ENCODE peak calls at places on chromosomes 5 and 9, in six cellular contexts. One of them, this sample, is unnamed.
A peak's percentile ranks its signal among the peaks of the same experiment; 100 is the strongest.

GRCh38 chr5:40089269-40089668 is 590.4 kb upstream of the PTGER4 start:
- DNase-seq in hepatocyte: no peak
- DNase-seq in cardiac fibroblast: peak; percentile 48
- DNase-seq in AG04449: no peak
- DNase-seq in right lobe of liver: no peak
- DNase-seq in Karpas-422: peak; percentile 47
- DNase-seq in this sample: no peak

GRCh38 chr5:28523887-28524637 is 1485.7 kb upstream of the CDH9 start:
- DNase-seq in hepatocyte: no peak
- DNase-seq in cardiac fibroblast: peak; percentile 86
- DNase-seq in AG04449: peak; percentile 75
- DNase-seq in right lobe of liver: no peak
- DNase-seq in Karpas-422: no peak
- DNase-seq in this sample: peak; percentile 92

GRCh38 chr9:33172256-33172678 is 5.1 kb upstream of the B4GALT1 start:
- DNase-seq in hepatocyte: peak; percentile 66
- DNase-seq in cardiac fibroblast: peak; percentile 38
- DNase-seq in AG04449: no peak
- DNase-seq in right lobe of liver: no peak
- DNase-seq in Karpas-422: no peak
- DNase-seq in this sample: no peak

GRCh38 chr5:98839469-98840383 is 66.3 kb downstream of the RGMB start:
- DNase-seq in hepatocyte: no peak
- DNase-seq in cardiac fibroblast: peak; percentile 34
- DNase-seq in AG04449: no peak
- DNase-seq in right lobe of liver: no peak
- DNase-seq in Karpas-422: peak; percentile 67
- DNase-seq in this sample: no peak

GRCh38 chr5:118692811-118693342 is 295.5 kb downstream of the DTWD2 start:
- DNase-seq in hepatocyte: peak; percentile 8
- DNase-seq in cardiac fibroblast: no peak
- DNase-seq in AG04449: no peak
- DNase-seq in right lobe of liver: peak; percentile 14
- DNase-seq in Karpas-422: no peak
- DNase-seq in this sample: no peak

GRCh38 chr5:19258686-19259085 is 729.3 kb downstream of the CDH18 start:
- DNase-seq in hepatocyte: no peak
- DNase-seq in cardiac fibroblast: no peak
- DNase-seq in AG04449: no peak
- DNase-seq in right lobe of liver: no peak
- DNase-seq in Karpas-422: no peak
- DNase-seq in this sample: no peak

GRCh38 chr5:33401482-33402390 is 39.0 kb upstream of the TARS1 start:
- DNase-seq in hepatocyte: no peak
- DNase-seq in cardiac fibroblast: peak; percentile 71
- DNase-seq in AG04449: peak; percentile 41
- DNase-seq in right lobe of liver: no peak
- DNase-seq in Karpas-422: no peak
- DNase-seq in this sample: peak; percentile 41

GRCh38 chr9:124264812-124265211 is 7.1 kb downstream of the NEK6 start:
- DNase-seq in hepatocyte: no peak
- DNase-seq in cardiac fibroblast: no peak
- DNase-seq in AG04449: no peak
- DNase-seq in right lobe of liver: no peak
- DNase-seq in Karpas-422: peak; percentile 98
- DNase-seq in this sample: no peak

GRCh38 chr5:135183464-135183863 is 149.4 kb upstream of the PITX1 start:
- DNase-seq in hepatocyte: no peak
- DNase-seq in cardiac fibroblast: no peak
- DNase-seq in AG04449: no peak
- DNase-seq in right lobe of liver: no peak
- DNase-seq in Karpas-422: no peak
- DNase-seq in this sample: no peak

GRCh38 chr9:98775831-98776441 is 20.4 kb downstream of the ANKS6 start:
- DNase-seq in hepatocyte: peak; percentile 86
- DNase-seq in cardiac fibroblast: peak; percentile 85
- DNase-seq in AG04449: peak; percentile 24
- DNase-seq in right lobe of liver: no peak
- DNase-seq in Karpas-422: peak; percentile 93
- DNase-seq in this sample: no peak

GRCh38 chr9:114221706-114222465 is 66.5 kb downstream of the COL27A1 start:
- DNase-seq in hepatocyte: no peak
- DNase-seq in cardiac fibroblast: peak; percentile 56
- DNase-seq in AG04449: no peak
- DNase-seq in right lobe of liver: no peak
- DNase-seq in Karpas-422: no peak
- DNase-seq in this sample: no peak

GRCh38 chr5:61320860-61321259 is 11.2 kb upstream of the ZSWIM6 start:
- DNase-seq in hepatocyte: no peak
- DNase-seq in cardiac fibroblast: no peak
- DNase-seq in AG04449: no peak
- DNase-seq in right lobe of liver: no peak
- DNase-seq in Karpas-422: no peak
- DNase-seq in this sample: no peak

GRCh38 chr9:96367943-96368342 is 15.6 kb downstream of the SLC35D2 start:
- DNase-seq in hepatocyte: no peak
- DNase-seq in cardiac fibroblast: no peak
- DNase-seq in AG04449: no peak
- DNase-seq in right lobe of liver: no peak
- DNase-seq in Karpas-422: no peak
- DNase-seq in this sample: no peak

GRCh38 chr9:127175764-127176163 is 53.3 kb upstream of the ANGPTL2 start:
- DNase-seq in hepatocyte: no peak
- DNase-seq in cardiac fibroblast: no peak
- DNase-seq in AG04449: no peak
- DNase-seq in right lobe of liver: peak; percentile 12
- DNase-seq in Karpas-422: no peak
- DNase-seq in this sample: no peak

GRCh38 chr5:173643964-173644363 is 27.5 kb upstream of the BOD1 start:
- DNase-seq in hepatocyte: no peak
- DNase-seq in cardiac fibroblast: no peak
- DNase-seq in AG04449: no peak
- DNase-seq in right lobe of liver: no peak
- DNase-seq in Karpas-422: peak; percentile 97
- DNase-seq in this sample: no peak

GRCh38 chr9:79976501-79977444 is 405.0 kb downstream of the TLE4 start:
- DNase-seq in hepatocyte: no peak
- DNase-seq in cardiac fibroblast: no peak
- DNase-seq in AG04449: no peak
- DNase-seq in right lobe of liver: no peak
- DNase-seq in Karpas-422: no peak
- DNase-seq in this sample: no peak

GRCh38 chr5:148957591-148958202 is 105.2 kb downstream of the SH3TC2 start:
- DNase-seq in hepatocyte: peak; percentile 50
- DNase-seq in cardiac fibroblast: peak; percentile 49
- DNase-seq in AG04449: no peak
- DNase-seq in right lobe of liver: no peak
- DNase-seq in Karpas-422: peak; percentile 88
- DNase-seq in this sample: no peak

GRCh38 chr5:54836959-54837534 is 148.3 kb downstream of the ESM1 start:
- DNase-seq in hepatocyte: no peak
- DNase-seq in cardiac fibroblast: peak; percentile 70
- DNase-seq in AG04449: no peak
- DNase-seq in right lobe of liver: no peak
- DNase-seq in Karpas-422: no peak
- DNase-seq in this sample: no peak

GRCh38 chr5:44660251-44660650 is 148.5 kb upstream of the MRPS30 start:
- DNase-seq in hepatocyte: no peak
- DNase-seq in cardiac fibroblast: no peak
- DNase-seq in AG04449: no peak
- DNase-seq in right lobe of liver: no peak
- DNase-seq in Karpas-422: no peak
- DNase-seq in this sample: no peak

GRCh38 chr9:32665101-32665500 is 29.6 kb upstream of the TAF1L start:
- DNase-seq in hepatocyte: no peak
- DNase-seq in cardiac fibroblast: peak; percentile 35
- DNase-seq in AG04449: peak; percentile 29
- DNase-seq in right lobe of liver: no peak
- DNase-seq in Karpas-422: no peak
- DNase-seq in this sample: peak; percentile 24

GRCh38 chr9:95317119-95317892 is at the start of gene FANCC:
- DNase-seq in hepatocyte: peak; percentile 95
- DNase-seq in cardiac fibroblast: peak; percentile 83
- DNase-seq in AG04449: no peak
- DNase-seq in right lobe of liver: peak; percentile 94
- DNase-seq in Karpas-422: peak; percentile 95
- DNase-seq in this sample: peak; percentile 73

GRCh38 chr5:1751864-1752822 is 47.5 kb downstream of the MRPL36 start:
- DNase-seq in hepatocyte: no peak
- DNase-seq in cardiac fibroblast: no peak
- DNase-seq in AG04449: no peak
- DNase-seq in right lobe of liver: no peak
- DNase-seq in Karpas-422: no peak
- DNase-seq in this sample: no peak

GRCh38 chr5:5795074-5795779 is 372.8 kb downstream of the ICE1 start:
- DNase-seq in hepatocyte: no peak
- DNase-seq in cardiac fibroblast: no peak
- DNase-seq in AG04449: no peak
- DNase-seq in right lobe of liver: peak; percentile 81
- DNase-seq in Karpas-422: no peak
- DNase-seq in this sample: no peak

GRCh38 chr5:5667136-5667554 is 244.7 kb downstream of the ICE1 start:
- DNase-seq in hepatocyte: no peak
- DNase-seq in cardiac fibroblast: no peak
- DNase-seq in AG04449: no peak
- DNase-seq in right lobe of liver: no peak
- DNase-seq in Karpas-422: no peak
- DNase-seq in this sample: no peak

GRCh38 chr5:38825494-38825893 is 20.3 kb upstream of the OSMR start:
- DNase-seq in hepatocyte: no peak
- DNase-seq in cardiac fibroblast: peak; percentile 61
- DNase-seq in AG04449: no peak
- DNase-seq in right lobe of liver: no peak
- DNase-seq in Karpas-422: no peak
- DNase-seq in this sample: peak; percentile 36

GRCh38 chr9:73919712-73920111 is 577.4 kb upstream of the RORB start:
- DNase-seq in hepatocyte: no peak
- DNase-seq in cardiac fibroblast: no peak
- DNase-seq in AG04449: no peak
- DNase-seq in right lobe of liver: no peak
- DNase-seq in Karpas-422: no peak
- DNase-seq in this sample: no peak

GRCh38 chr9:117211280-117211679 is 203.6 kb downstream of the ASTN2 start:
- DNase-seq in hepatocyte: no peak
- DNase-seq in cardiac fibroblast: no peak
- DNase-seq in AG04449: no peak
- DNase-seq in right lobe of liver: no peak
- DNase-seq in Karpas-422: no peak
- DNase-seq in this sample: no peak

DNA sequence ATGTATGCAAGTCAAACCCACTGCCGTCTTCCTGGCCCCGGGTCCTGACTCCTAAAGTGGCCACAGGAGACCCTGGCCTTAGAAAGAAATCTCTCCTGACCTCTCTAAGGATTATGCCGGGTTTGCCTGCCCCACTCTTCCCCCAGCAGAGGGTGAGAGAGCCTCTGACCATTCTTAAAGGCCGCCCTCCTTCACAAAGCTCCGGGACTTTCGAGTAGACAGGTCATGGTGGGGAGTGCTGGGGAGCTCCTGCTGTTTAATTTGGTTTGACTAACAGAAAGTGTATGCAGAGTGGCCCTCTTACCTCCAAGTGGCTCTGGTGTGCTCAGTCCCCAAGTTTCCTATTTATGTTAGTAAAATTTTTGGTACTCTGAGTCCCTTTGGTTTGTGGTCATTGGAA is 111.8 kb downstream of the LRRC70 start:
- DNase-seq in hepatocyte: no peak
- DNase-seq in cardiac fibroblast: no peak
- DNase-seq in AG04449: no peak
- DNase-seq in right lobe of liver: no peak
- DNase-seq in Karpas-422: no peak
- DNase-seq in this sample: no peak
- H3K4me3 ChIP-seq in hepatocyte: no peak overlapping the region
- H3K4me3 ChIP-seq in cardiac fibroblast: no peak overlapping the region
- H3K4me3 ChIP-seq in AG04449: no peak overlapping the region
- H3K4me3 ChIP-seq in right lobe of liver: no peak overlapping the region
- H3K4me3 ChIP-seq in Karpas-422: no peak overlapping the region
- H3K4me3 ChIP-seq in this sample: no peak overlapping the region

GRCh38 chr9:91160181-91160580 is 201.5 kb downstream of the AUH start:
- DNase-seq in hepatocyte: no peak
- DNase-seq in cardiac fibroblast: no peak
- DNase-seq in AG04449: no peak
- DNase-seq in right lobe of liver: no peak
- DNase-seq in Karpas-422: no peak
- DNase-seq in this sample: no peak
- H3K4me3 ChIP-seq in hepatocyte: no peak overlapping the region
- H3K4me3 ChIP-seq in cardiac fibroblast: no peak overlapping the region
- H3K4me3 ChIP-seq in AG04449: no peak overlapping the region
- H3K4me3 ChIP-seq in right lobe of liver: no peak overlapping the region
- H3K4me3 ChIP-seq in Karpas-422: no peak overlapping the region
- H3K4me3 ChIP-seq in this sample: no peak overlapping the region

GRCh38 chr9:36207546-36208012 is 16.9 kb downstream of the CLTA start:
- DNase-seq in hepatocyte: no peak
- DNase-seq in cardiac fibroblast: peak; percentile 54
- DNase-seq in AG04449: no peak
- DNase-seq in right lobe of liver: no peak
- DNase-seq in Karpas-422: no peak
- DNase-seq in this sample: no peak

GRCh38 chr9:36208521-36209253 is 18.0 kb downstream of the CLTA start:
- DNase-seq in hepatocyte: no peak
- DNase-seq in cardiac fibroblast: no peak
- DNase-seq in AG04449: no peak
- DNase-seq in right lobe of liver: no peak
- DNase-seq in Karpas-422: no peak
- DNase-seq in this sample: no peak

GRCh38 chr9:36210722-36211121 is 20.0 kb downstream of the CLTA start:
- DNase-seq in hepatocyte: no peak
- DNase-seq in cardiac fibroblast: no peak
- DNase-seq in AG04449: no peak
- DNase-seq in right lobe of liver: no peak
- DNase-seq in Karpas-422: no peak
- DNase-seq in this sample: no peak

GRCh38 chr9:36204906-36205547 is 14.3 kb downstream of the CLTA start:
- DNase-seq in hepatocyte: peak; percentile 39
- DNase-seq in cardiac fibroblast: no peak
- DNase-seq in AG04449: no peak
- DNase-seq in right lobe of liver: peak; percentile 31
- DNase-seq in Karpas-422: no peak
- DNase-seq in this sample: no peak

DNA sequence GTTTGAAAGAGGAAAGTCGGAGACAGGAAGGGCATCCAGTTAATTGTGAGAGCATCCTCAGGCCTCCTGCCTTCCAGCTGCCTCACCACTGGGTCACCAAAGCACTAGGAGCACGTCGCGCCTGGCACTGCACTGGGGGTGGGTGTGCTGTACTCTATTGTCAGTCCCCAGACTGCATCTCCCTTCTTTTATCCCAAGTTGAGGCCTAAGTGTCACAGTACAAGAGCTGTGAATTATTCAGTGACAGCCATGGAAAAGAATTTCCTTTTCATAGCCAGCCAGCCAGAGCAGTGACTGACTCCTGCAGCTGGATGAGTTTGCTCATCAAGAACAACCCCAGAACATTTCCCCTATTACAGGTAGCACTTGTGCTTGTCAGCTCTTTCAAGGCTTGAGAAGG is 16.3 kb downstream of the CLTA start:
- DNase-seq in hepatocyte: no peak
- DNase-seq in cardiac fibroblast: peak; percentile 68
- DNase-seq in AG04449: no peak
- DNase-seq in right lobe of liver: no peak
- DNase-seq in Karpas-422: no peak
- DNase-seq in this sample: no peak
- H3K4me3 ChIP-seq in hepatocyte: no peak overlapping the region
- H3K4me3 ChIP-seq in cardiac fibroblast: no peak overlapping the region
- H3K4me3 ChIP-seq in AG04449: no peak overlapping the region
- H3K4me3 ChIP-seq in right lobe of liver: no peak overlapping the region
- H3K4me3 ChIP-seq in Karpas-422: no peak overlapping the region
- H3K4me3 ChIP-seq in this sample: no peak overlapping the region

GRCh38 chr9:137278913-137279711 is 1.6 kb downstream of the TOR4A start:
- DNase-seq in hepatocyte: no peak
- DNase-seq in cardiac fibroblast: no peak
- DNase-seq in AG04449: no peak
- DNase-seq in right lobe of liver: no peak
- DNase-seq in Karpas-422: peak; percentile 34
- DNase-seq in this sample: no peak
- H3K4me3 ChIP-seq in hepatocyte: no peak overlapping the region
- H3K4me3 ChIP-seq in cardiac fibroblast: no peak overlapping the region
- H3K4me3 ChIP-seq in AG04449: peak overlapping the region; percentile 63
- H3K4me3 ChIP-seq in right lobe of liver: no peak overlapping the region
- H3K4me3 ChIP-seq in Karpas-422: no peak overlapping the region
- H3K4me3 ChIP-seq in this sample: no peak overlapping the region